ENCODE peak calls at places on chromosome 16, in six cellular contexts. D, S, M, J, E and R are unnamed samples.

GRCh38 chr16:56606071-56606687 is 2.2 kb upstream of the MT2A start:
- DNase-seq in D (no peak), S (no peak), M (peak), J (peak), E (peak), R (no peak)

GRCh38 chr16:11263737-11264136 is 5.4 kb downstream of the TNP2 start:
- DNase-seq in D (no peak), S (no peak), M (no peak), J (no peak), E (no peak), R (no peak)

GRCh38 chr16:24730914-24731313 is 1.5 kb downstream of the TNRC6A start:
- DNase-seq in D (no peak), S (no peak), M (no peak), J (no peak), E (no peak), R (no peak)

GRCh38 chr16:50771366-50771765 is 29.5 kb downstream of the CYLD start:
- DNase-seq in D (no peak), S (no peak), M (no peak), J (peak), E (no peak), R (no peak)

GRCh38 chr16:20610192-20610891 is 34.2 kb upstream of the ACSM2B start:
- DNase-seq in D (no peak), S (peak), M (no peak), J (no peak), E (peak), R (peak)

GRCh38 chr16:56257260-56257659 is 66.0 kb downstream of the GNAO1 start:
- DNase-seq in D (no peak), S (peak), M (no peak), J (no peak), E (peak), R (no peak)

GRCh38 chr16:57998484-57998883 is 2.0 kb downstream of the ZNF319 start:
- DNase-seq in D (no peak), S (no peak), M (peak), J (no peak), E (no peak), R (peak)

GRCh38 chr16:15494231-15494630 is 59.8 kb downstream of the BMERB1 start:
- DNase-seq in D (no peak), S (no peak), M (no peak), J (no peak), E (no peak), R (no peak)

GRCh38 chr16:12096828-12097522 is 120.4 kb downstream of the SNX29 start:
- DNase-seq in D (no peak), S (no peak), M (peak), J (no peak), E (no peak), R (peak)

GRCh38 chr16:17467923-17468540 is 2.7 kb downstream of the XYLT1 start:
- DNase-seq in D (peak), S (peak), M (peak), J (peak), E (peak), R (no peak)

GRCh38 chr16:11800385-11800718 is 3.3 kb upstream of the ZC3H7A start:
- DNase-seq in D (no peak), S (no peak), M (no peak), J (no peak), E (no peak), R (no peak)

GRCh38 chr16:31193874-31194273 is 8.7 kb downstream of the PYCARD start:
- DNase-seq in D (no peak), S (no peak), M (no peak), J (no peak), E (no peak), R (no peak)

GRCh38 chr16:83552193-83552592 is 255.6 kb upstream of the HSBP1 start:
- DNase-seq in D (no peak), S (no peak), M (no peak), J (no peak), E (no peak), R (no peak)

GRCh38 chr16:67988675-67989074 is 8.4 kb upstream of the DPEP3 start:
- DNase-seq in D (no peak), S (no peak), M (no peak), J (no peak), E (no peak), R (no peak)

GRCh38 chr16:56793504-56793903 is 63.6 kb downstream of the NUP93 start:
- DNase-seq in D (no peak), S (no peak), M (no peak), J (peak), E (no peak), R (no peak)

GRCh38 chr16:69386596-69386995 is 789 bp upstream of the TERF2 start:
- DNase-seq in D (no peak), S (no peak), M (no peak), J (no peak), E (no peak), R (no peak)

GRCh38 chr16:78289844-78290277 is 190.4 kb downstream of the WWOX start:
- DNase-seq in D (peak), S (no peak), M (no peak), J (no peak), E (no peak), R (no peak)

GRCh38 chr16:68655806-68656205 is 10.7 kb downstream of the CDH3 start:
- DNase-seq in D (no peak), S (no peak), M (no peak), J (no peak), E (no peak), R (no peak)

GRCh38 chr16:48597563-48598392 is 12.2 kb downstream of the N4BP1 start:
- DNase-seq in D (no peak), S (no peak), M (no peak), J (no peak), E (no peak), R (no peak)

GRCh38 chr16:83717814-83718213 is 90.0 kb upstream of the HSBP1 start:
- DNase-seq in D (no peak), S (no peak), M (no peak), J (peak), E (no peak), R (no peak)

GRCh38 chr16:68800257-68800875 is 43.0 kb upstream of the TANGO6 start:
- DNase-seq in D (peak), S (peak), M (no peak), J (peak), E (no peak), R (peak)

GRCh38 chr16:65415460-65415859 is 293.6 kb upstream of the CDH11 start:
- DNase-seq in D (no peak), S (no peak), M (no peak), J (peak), E (no peak), R (no peak)

GRCh38 chr16:4194661-4195060 is 47.2 kb downstream of the SRL start:
- DNase-seq in D (no peak), S (no peak), M (no peak), J (no peak), E (no peak), R (no peak)

GRCh38 chr16:4792951-4793513 is 2.1 kb upstream of the SMIM22 start:
- DNase-seq in D (no peak), S (no peak), M (no peak), J (no peak), E (no peak), R (no peak)

GRCh38 chr16:14505846-14506245 is 124.2 kb downstream of the PARN start:
- DNase-seq in D (no peak), S (no peak), M (no peak), J (no peak), E (no peak), R (no peak)

GRCh38 chr16:22240023-22240697 is 34.1 kb downstream of the EEF2K start:
- DNase-seq in D (no peak), S (no peak), M (no peak), J (no peak), E (no peak), R (no peak)

GRCh38 chr16:1947369-1947670 is 4.3 kb upstream of the MSRB1 start:
- DNase-seq in D (no peak), S (no peak), M (no peak), J (no peak), E (no peak), R (no peak)

GRCh38 chr16:1949507-1949906 is 5.0 kb downstream of the RPL3L start:
- DNase-seq in D (no peak), S (no peak), M (no peak), J (no peak), E (no peak), R (no peak)

GRCh38 chr16:1944612-1945199 is 1.7 kb upstream of the MSRB1 start:
- DNase-seq in D (no peak), S (no peak), M (no peak), J (no peak), E (no peak), R (no peak)

GRCh38 chr16:1945559-1946391 is 2.8 kb upstream of the MSRB1 start:
- DNase-seq in D (no peak), S (no peak), M (no peak), J (no peak), E (no peak), R (no peak)

DNA sequence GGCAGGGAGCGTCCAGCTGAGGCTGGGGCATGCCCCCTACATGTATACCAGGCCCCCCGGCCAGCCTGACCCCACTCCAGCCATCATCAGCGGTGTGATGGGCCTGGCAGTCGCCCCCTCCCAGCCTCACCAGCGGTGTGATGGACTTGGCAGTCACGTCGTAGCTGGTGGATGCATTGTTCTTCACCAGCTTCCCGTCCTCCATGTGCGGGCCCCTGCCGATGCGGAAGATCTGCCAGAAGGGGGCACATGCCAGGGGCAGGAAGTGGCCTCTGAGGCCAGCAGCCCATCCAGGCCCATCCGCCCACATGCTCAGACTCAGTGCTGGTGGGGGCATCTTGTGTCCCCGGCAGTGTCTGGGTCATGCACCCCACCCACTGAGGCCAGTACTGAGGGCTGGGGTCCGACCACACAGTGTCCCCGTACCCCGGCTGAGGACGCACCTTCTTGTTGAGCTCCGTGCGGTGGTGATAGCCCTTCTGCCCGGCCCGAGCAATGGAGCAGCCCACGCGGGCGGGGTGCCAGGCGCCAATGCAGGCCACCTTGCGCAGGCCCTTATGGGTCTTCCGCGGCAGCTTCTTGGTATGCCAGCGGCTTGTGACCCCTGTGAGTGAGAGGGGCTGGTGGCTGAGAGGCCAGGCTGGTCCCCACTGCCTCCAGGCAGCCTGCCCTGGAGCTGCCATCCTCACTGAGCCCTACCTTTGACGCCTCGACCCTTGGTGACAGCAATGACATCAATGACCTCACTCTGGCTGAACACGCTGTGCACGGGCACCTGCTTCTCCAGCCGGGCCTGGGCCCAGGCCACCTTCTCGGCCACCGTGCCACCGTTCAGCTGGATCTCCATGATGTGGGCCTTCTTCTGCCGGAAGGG is 3.7 kb upstream of the MSRB1 start:
- DNase-seq in D (no peak), S (no peak), M (no peak), J (no peak), E (no peak), R (no peak)
- H3K4me3 ChIP-seq in D (no peak), S (no peak), M (no peak), J (no peak), E (no peak), R (no peak)

DNA sequence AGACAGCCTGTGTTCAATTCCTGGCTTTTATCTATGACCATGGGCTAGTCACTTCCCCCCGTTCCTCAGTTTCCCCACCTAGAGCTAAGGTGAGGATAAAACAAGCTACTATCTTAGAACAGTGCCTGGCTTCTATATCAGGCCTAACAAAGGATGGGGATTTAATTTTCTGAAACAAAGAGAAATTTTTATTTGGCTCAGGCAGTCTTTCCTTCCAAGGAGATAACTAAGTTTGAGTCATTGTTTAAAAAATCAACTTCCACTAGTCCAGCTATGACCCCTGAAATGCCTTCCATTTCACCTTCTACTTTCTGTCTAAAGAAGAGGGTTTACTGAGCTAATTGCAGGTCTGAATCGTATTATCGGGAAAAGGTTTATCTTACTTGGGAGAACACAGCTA is 99.0 kb downstream of the CMIP start:
- DNase-seq in D (no peak), S (no peak), M (no peak), J (no peak), E (no peak), R (no peak)
- H3K4me3 ChIP-seq in D (no peak), S (no peak), M (no peak), J (no peak), E (no peak), R (no peak)

DNA sequence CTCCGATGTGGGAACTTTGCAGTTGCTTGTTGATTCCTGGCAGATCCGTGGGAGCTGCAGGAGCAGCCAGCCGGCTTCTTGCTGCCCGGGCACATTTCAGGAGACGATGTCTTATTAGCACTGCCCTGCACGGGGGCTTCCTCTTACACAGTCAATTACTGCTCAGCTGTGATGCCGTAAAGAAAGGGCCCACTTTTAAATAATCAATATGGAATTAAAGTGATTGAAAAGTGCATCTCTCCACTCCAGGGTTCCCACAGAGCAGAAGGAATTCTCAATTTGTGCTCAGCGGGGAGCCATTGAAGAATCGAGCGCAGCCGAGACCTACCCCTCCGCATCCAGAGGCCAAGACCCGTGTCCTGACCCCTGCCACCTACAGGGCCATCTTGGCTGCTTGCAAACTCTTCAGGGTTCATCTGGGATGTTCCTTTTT is 399.4 kb upstream of the C16orf82 start:
- DNase-seq in D (peak), S (no peak), M (no peak), J (no peak), E (no peak), R (no peak)
- H3K4me3 ChIP-seq in D (no peak), S (no peak), M (no peak), J (no peak), E (no peak), R (no peak)

GRCh38 chr16:28038401-28038800 is 25.1 kb downstream of the GSG1L start:
- DNase-seq in D (no peak), S (no peak), M (no peak), J (no peak), E (no peak), R (no peak)
- H3K4me3 ChIP-seq in D (no peak), S (no peak), M (no peak), J (no peak), E (no peak), R (no peak)

DNA sequence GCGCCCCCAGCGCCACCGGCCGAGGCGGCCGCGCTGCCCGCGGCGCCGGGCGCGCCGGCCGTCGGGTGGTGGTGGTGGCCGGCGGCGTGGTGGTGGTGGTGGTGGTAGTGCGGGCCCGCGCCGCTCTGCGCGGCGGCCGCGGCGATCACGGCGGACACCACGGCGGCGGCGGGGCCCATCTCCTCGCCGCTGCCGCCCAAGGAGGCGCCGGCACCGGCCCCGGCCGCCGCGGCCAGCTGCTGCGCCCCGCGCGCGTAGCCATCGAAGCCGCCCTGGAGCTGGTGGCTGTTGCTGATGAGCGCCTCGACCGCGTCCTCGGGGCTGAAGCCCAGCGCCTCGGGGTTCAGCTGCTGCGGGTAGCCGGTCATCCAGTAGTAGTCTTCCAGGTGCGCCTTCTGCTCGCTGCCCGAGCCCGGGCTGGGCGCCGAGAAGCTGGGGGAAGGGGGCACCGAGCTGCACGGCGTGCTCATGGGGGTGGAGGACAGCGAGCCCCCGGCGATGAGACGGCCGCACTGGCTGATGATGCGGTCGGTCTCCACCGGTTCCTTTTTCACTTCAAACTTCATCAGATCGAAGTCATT is 1.2 kb downstream of the MAF start:
- DNase-seq in D (peak), S (peak), M (peak), J (no peak), E (peak), R (peak)
- H3K4me3 ChIP-seq in D (peak), S (peak), M (peak), J (peak), E (peak), R (peak)